ENCODE peak calls at places on chromosome 14, in four cellular contexts. F is frontal cortex, T is fibroblast of the aortic adventitia, J is GM10248. P is an unnamed sample.

GRCh38 chr14:68144051-68144681 is 324.6 kb downstream of the RAD51B start:
- DNase-seq in J (no peak), F (no peak), T (no peak), P (no peak)

GRCh38 chr14:35419429-35419841 is 14.9 kb upstream of the NFKBIA start:
- DNase-seq in F (no peak), T (no peak), J (no peak), P (no peak)

GRCh38 chr14:36097356-36097755 is 79.2 kb downstream of the PTCSC3 start:
- DNase-seq in J (no peak), T (no peak), F (no peak), P (no peak)

GRCh38 chr14:68814376-68815287 is 21.8 kb upstream of the ZFP36L1 start:
- DNase-seq in J (peak; percentile 79), T (peak; percentile 67), F (no peak), P (peak; percentile 40)

GRCh38 chr14:90968025-90968424 is 92.4 kb downstream of the RPS6KA5 start:
- DNase-seq in J (no peak), F (no peak), T (peak; percentile 66), P (no peak)

GRCh38 chr14:62897057-62897456 is 148.2 kb downstream of the KCNH5 start:
- DNase-seq in J (no peak), T (no peak), F (no peak), P (no peak)

GRCh38 chr14:68627868-68628604 is 164.8 kb downstream of the ZFP36L1 start:
- DNase-seq in T (no peak), F (peak; percentile 81), J (no peak), P (peak; percentile 61)

GRCh38 chr14:55976619-55977018 is 141.6 kb upstream of the PELI2 start:
- DNase-seq in J (no peak), T (peak; percentile 17), F (no peak), P (no peak)

GRCh38 chr14:53468876-53469275 is 315.8 kb upstream of the DDHD1 start:
- DNase-seq in J (no peak), T (no peak), F (no peak), P (no peak)

GRCh38 chr14:93318927-93319326 is 13.9 kb downstream of the BTBD7 start:
- DNase-seq in F (no peak), T (no peak), J (no peak), P (no peak)

GRCh38 chr14:27712364-27712763 is 1054.2 kb upstream of the FOXG1 start:
- DNase-seq in T (no peak), F (no peak), J (no peak), P (no peak)

GRCh38 chr14:69260979-69261605 is 1.1 kb downstream of the GALNT16 start:
- DNase-seq in T (no peak), J (peak; percentile 89), F (peak; percentile 78), P (no peak)

GRCh38 chr14:100121643-100122480 is 37.6 kb downstream of the DEGS2 start:
- DNase-seq in J (no peak), T (no peak), F (no peak), P (no peak)

GRCh38 chr14:22391908-22392307 is 197.1 kb downstream of the DAD1 start:
- DNase-seq in J (peak; percentile 63), F (peak; percentile 58), T (peak; percentile 74), P (peak; percentile 6)

GRCh38 chr14:40003773-40004172 is 571.5 kb upstream of the FBXO33 start:
- DNase-seq in J (no peak), T (no peak), F (no peak), P (no peak)

GRCh38 chr14:46574236-46574970 is 77.2 kb downstream of the RPL10L start:
- DNase-seq in J (no peak), F (no peak), T (no peak), P (no peak)

GRCh38 chr14:80519002-80519401 is 307.7 kb upstream of the DIO2 start:
- DNase-seq in T (no peak), J (no peak), F (no peak), P (no peak)

GRCh38 chr14:53953828-53954550 is 2.6 kb downstream of the BMP4 start:
- DNase-seq in T (peak; percentile 54), F (no peak), J (no peak), P (no peak)

GRCh38 chr14:63493246-63493645 is 49.9 kb downstream of the PPP2R5E start:
- DNase-seq in J (no peak), F (peak; percentile 19), T (no peak), P (no peak)

GRCh38 chr14:55450124-55450523 is 9.7 kb upstream of the TBPL2 start:
- DNase-seq in F (no peak), T (no peak), J (no peak), P (no peak)

GRCh38 chr14:21098134-21098891 is at the start of gene ZNF219:
- DNase-seq in J (no peak), T (peak; percentile 50), F (peak; percentile 72), P (peak; percentile 20)

GRCh38 chr14:32004300-32004699 is 72.8 kb upstream of the ARHGAP5 start:
- DNase-seq in F (no peak), T (no peak), J (no peak), P (no peak)

P was measured in C1 segment of cervical spinal cord.